ENCODE peak calls at places on chromosomes 6 and 20, in nine cellular contexts. A is neural progenitor cell, F is endodermal cell, M is aorta, P is psoas muscle, X is stomach, V is endothelial cell of umbilical vein, R is brain microvascular endothelial cell, Q is GM23248. W is an unnamed sample.

GRCh38 chr6:142885182-142885867 is 59.7 kb downstream of the HIVEP2 start:
- DNase-seq in A (peak; percentile 65), F (peak; percentile 86), M (no peak), P (no peak), X (no peak), V (peak; percentile 98), R (peak; percentile 99), Q (peak; percentile 92), W (no peak)

GRCh38 chr20:45835230-45836224 is 1.9 kb downstream of the SNX21 start:
- DNase-seq in A (no peak), F (no peak), M (peak; percentile 86), P (peak; percentile 79), X (no peak), V (no peak), R (no peak), Q (peak; percentile 95), W (no peak)

GRCh38 chr6:9112548-9112947 is 677.2 kb upstream of the SLC35B3 start:
- DNase-seq in A (peak; percentile 87), F (no peak), M (no peak), P (no peak), X (no peak), V (no peak), R (no peak), Q (no peak), W (no peak)

GRCh38 chr6:33700391-33701050 is 11.0 kb downstream of the UQCC2 start:
- DNase-seq in A (peak; percentile 89), F (peak; percentile 96), M (peak; percentile 83), P (peak; percentile 65), X (peak; percentile 82), V (peak; percentile 81), R (peak; percentile 58), Q (peak; percentile 87), W (no peak)

GRCh38 chr6:35047265-35048011 is 93.7 kb downstream of the TCP11 start:
- DNase-seq in A (no peak), F (no peak), M (no peak), P (no peak), X (no peak), V (peak; percentile 64), R (peak; percentile 36), Q (peak; percentile 84), W (no peak)

GRCh38 chr6:53894086-53894485 is 99.3 kb downstream of the LRRC1 start:
- DNase-seq in A (no peak), F (no peak), M (no peak), P (no peak), X (no peak), V (no peak), R (no peak), Q (peak; percentile 77), W (no peak)

GRCh38 chr6:132198040-132198439 is 203.2 kb downstream of the MOXD1 start:
- DNase-seq in A (no peak), F (no peak), M (no peak), P (no peak), X (no peak), V (no peak), R (peak; percentile 52), Q (peak; percentile 64), W (no peak)

GRCh38 chr6:75849329-75850025 is 100.4 kb downstream of the MYO6 start:
- DNase-seq in A (no peak), F (no peak), M (no peak), P (no peak), X (peak; percentile 46), V (peak; percentile 58), R (no peak), Q (no peak), W (no peak)

GRCh38 chr6:11632795-11633511 is 95.4 kb downstream of the TMEM170B start:
- DNase-seq in A (peak; percentile 61), F (peak; percentile 48), M (peak; percentile 77), P (no peak), X (no peak), V (no peak), R (peak; percentile 68), Q (peak; percentile 51), W (no peak)

GRCh38 chr6:39029156-39030011 is 19.2 kb upstream of the GLP1R start:
- DNase-seq in A (peak; percentile 61), F (peak; percentile 94), M (no peak), P (no peak), X (no peak), V (peak; percentile 11), R (peak; percentile 3), Q (peak; percentile 44), W (no peak)

GRCh38 chr6:137588472-137588871 is 94.3 kb upstream of the OLIG3 start:
- DNase-seq in A (no peak), F (peak; percentile 70), M (no peak), P (no peak), X (peak; percentile 34), V (no peak), R (no peak), Q (no peak), W (no peak)

GRCh38 chr6:78598966-78599365 is 268.4 kb upstream of the IRAK1BP1 start:
- DNase-seq in A (no peak), F (no peak), M (no peak), P (no peak), X (no peak), V (peak; percentile 100), R (peak; percentile 91), Q (peak; percentile 86), W (no peak)

GRCh38 chr6:144007455-144007778 is 642 bp downstream of the PLAGL1 start:
- DNase-seq in A (no peak), F (no peak), M (no peak), P (no peak), X (no peak), V (no peak), R (no peak), Q (no peak), W (no peak)

GRCh38 chr6:99491159-99491558 is 24.1 kb downstream of the USP45 start:
- DNase-seq in A (no peak), F (no peak), M (no peak), P (no peak), X (no peak), V (no peak), R (no peak), Q (no peak), W (no peak)

GRCh38 chr6:84581494-84582259 is 182.7 kb downstream of the TBX18 start:
- DNase-seq in A (no peak), F (no peak), M (no peak), P (no peak), X (no peak), V (no peak), R (peak; percentile 76), Q (peak; percentile 78), W (no peak)

GRCh38 chr6:31702421-31702818 is 704 bp downstream of the ABHD16A start:
- DNase-seq in A (no peak), F (no peak), M (no peak), P (no peak), X (no peak), V (no peak), R (peak; percentile 13), Q (no peak), W (no peak)

GRCh38 chr20:62470003-62470402 is 5.8 kb downstream of the GATA5 start:
- DNase-seq in A (no peak), F (no peak), M (no peak), P (no peak), X (peak; percentile 37), V (no peak), R (no peak), Q (no peak), W (no peak)

GRCh38 chr6:142301421-142302391 is at the start of gene ADGRG6:
- DNase-seq in A (peak; percentile 78), F (peak; percentile 89), M (peak; percentile 77), P (peak; percentile 18), X (peak; percentile 58), V (peak; percentile 72), R (no peak), Q (peak; percentile 54), W (no peak)

DNA sequence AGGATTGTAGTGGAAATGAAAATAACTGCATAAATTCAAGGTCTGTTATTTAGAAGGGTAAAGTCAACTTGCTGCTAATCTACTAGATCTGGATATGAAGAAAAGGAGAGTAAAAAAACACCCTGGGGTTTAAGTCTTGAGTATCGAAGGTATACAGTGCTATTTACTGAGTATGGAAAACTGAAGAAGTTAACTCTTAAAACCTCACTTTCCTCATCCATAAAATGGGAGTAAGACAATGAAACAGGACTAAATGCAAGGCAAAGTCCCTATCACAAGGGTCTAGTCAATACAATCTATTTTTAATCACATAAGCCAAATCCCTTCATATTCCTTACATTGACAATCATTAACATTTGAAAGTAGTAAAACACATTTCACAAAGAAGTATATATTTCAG is 2.2 kb downstream of the FBXO5 start:
- DNase-seq in A (no peak), F (no peak), M (no peak), P (no peak), X (no peak), V (no peak), R (no peak), Q (no peak), W (no peak)
- H3K4me3 ChIP-seq in A (peak overlapping the region; percentile 100), F (peak overlapping the region; percentile 95), M (no peak overlapping the region), P (no peak overlapping the region), X (no peak overlapping the region), V (peak overlapping the region; percentile 99), R (peak overlapping the region; percentile 76), Q (peak overlapping the region; percentile 98), W (no peak overlapping the region)

GRCh38 chr6:168244961-168245551 is 74.5 kb downstream of the DACT2 start:
- DNase-seq in A (no peak), F (no peak), M (no peak), P (no peak), X (no peak), V (no peak), R (no peak), Q (no peak), W (no peak)
- H3K27ac ChIP-seq in A (no peak overlapping the region), F (no peak overlapping the region), M (no peak overlapping the region), P (no peak overlapping the region), X (no peak overlapping the region), V (no peak overlapping the region), R (no peak overlapping the region), Q (no peak overlapping the region), W (no peak overlapping the region)

DNA sequence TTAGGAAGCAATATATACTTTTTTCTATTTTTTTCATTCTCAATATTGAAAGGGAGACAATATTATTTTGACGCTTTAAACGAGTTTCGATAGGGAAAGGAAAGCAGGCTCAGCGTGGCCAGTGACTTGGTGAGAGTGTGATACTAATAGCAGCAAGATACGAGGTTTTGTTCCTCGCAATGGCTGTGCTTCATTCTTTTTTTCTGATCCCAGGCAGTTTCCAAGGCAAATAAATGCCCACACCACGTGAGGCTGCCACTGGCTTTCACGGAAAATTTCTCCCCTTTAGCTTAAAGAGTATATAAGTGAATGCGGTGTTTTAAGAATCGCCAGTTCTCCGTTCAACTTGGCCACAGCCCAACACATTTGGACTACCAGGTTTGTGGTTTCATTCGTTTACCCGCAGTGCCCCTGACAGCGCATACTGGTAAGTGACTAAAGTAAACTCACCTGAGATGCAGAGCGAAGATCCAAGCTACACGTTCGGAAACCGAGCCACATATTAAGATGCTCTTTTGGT is 196.4 kb upstream of the ZNF184 start:
- DNase-seq in A (peak; percentile 35), F (no peak), M (no peak), P (no peak), X (no peak), V (peak; percentile 21), R (no peak), Q (peak; percentile 53), W (no peak)
- H3K4me3 ChIP-seq in A (peak overlapping the region; percentile 58), F (peak overlapping the region; percentile 88), M (no peak overlapping the region), P (no peak overlapping the region), X (no peak overlapping the region), V (no peak overlapping the region), R (peak overlapping the region; percentile 53), Q (peak overlapping the region; percentile 68), W (no peak overlapping the region)

GRCh38 chr6:17233531-17233930 is 47.6 kb upstream of the RBM24 start:
- DNase-seq in A (no peak), F (peak; percentile 51), M (no peak), P (no peak), X (no peak), V (no peak), R (peak; percentile 61), Q (peak; percentile 18), W (no peak)
- H3K27ac ChIP-seq in A (no peak overlapping the region), F (no peak overlapping the region), M (no peak overlapping the region), P (no peak overlapping the region), X (no peak overlapping the region), V (no peak overlapping the region), R (no peak overlapping the region), Q (no peak overlapping the region), W (no peak overlapping the region)